ENCODE peak calls at places on chromosomes 16 and 17, in nine cellular contexts. One of them, this sample, is unnamed.

GRCh38 chr16:16996830-16997229 is 473.9 kb downstream of the XYLT1 start:
- DNase-seq in heart right ventricle: no peak
- DNase-seq in GM12865: no peak
- DNase-seq in WTC11: peak
- DNase-seq in choroid plexus epithelial cell: no peak
- DNase-seq in upper lobe of right lung: no peak
- DNase-seq in AG09319: no peak
- DNase-seq in AG10803: no peak
- DNase-seq in bronchial epithelial cell: no peak
- DNase-seq in this sample: no peak

GRCh38 chr16:4535627-4536108 is 2.9 kb downstream of the CDIP1 start:
- DNase-seq in GM12865: peak
- DNase-seq in AG09319: no peak
- DNase-seq in choroid plexus epithelial cell: no peak
- DNase-seq in upper lobe of right lung: peak
- DNase-seq in AG10803: no peak
- DNase-seq in heart right ventricle: no peak
- DNase-seq in WTC11: no peak
- DNase-seq in bronchial epithelial cell: no peak
- DNase-seq in this sample: no peak

GRCh38 chr16:86761117-86761971 is 183.0 kb downstream of the FOXL1 start:
- DNase-seq in bronchial epithelial cell: peak
- DNase-seq in AG10803: peak
- DNase-seq in AG09319: no peak
- DNase-seq in GM12865: peak
- DNase-seq in WTC11: peak
- DNase-seq in choroid plexus epithelial cell: peak
- DNase-seq in heart right ventricle: peak
- DNase-seq in upper lobe of right lung: no peak
- DNase-seq in this sample: peak

GRCh38 chr16:89722392-89723278 is 1.3 kb downstream of the ZNF276 start:
- DNase-seq in upper lobe of right lung: peak
- DNase-seq in AG10803: no peak
- DNase-seq in WTC11: no peak
- DNase-seq in choroid plexus epithelial cell: peak
- DNase-seq in heart right ventricle: peak
- DNase-seq in GM12865: peak
- DNase-seq in bronchial epithelial cell: peak
- DNase-seq in AG09319: no peak
- DNase-seq in this sample: peak

GRCh38 chr17:59277031-59277430 is 54.4 kb upstream of the YPEL2 start:
- DNase-seq in heart right ventricle: no peak
- DNase-seq in WTC11: no peak
- DNase-seq in upper lobe of right lung: no peak
- DNase-seq in choroid plexus epithelial cell: no peak
- DNase-seq in bronchial epithelial cell: no peak
- DNase-seq in AG09319: no peak
- DNase-seq in AG10803: no peak
- DNase-seq in GM12865: peak
- DNase-seq in this sample: peak

GRCh38 chr16:62036101-62036806 is at the start of gene CDH8:
- DNase-seq in heart right ventricle: no peak
- DNase-seq in bronchial epithelial cell: no peak
- DNase-seq in WTC11: peak
- DNase-seq in AG10803: peak
- DNase-seq in GM12865: no peak
- DNase-seq in choroid plexus epithelial cell: no peak
- DNase-seq in upper lobe of right lung: peak
- DNase-seq in AG09319: no peak
- DNase-seq in this sample: no peak

GRCh38 chr16:4110680-4111079 is 5.6 kb downstream of the ADCY9 start:
- DNase-seq in GM12865: no peak
- DNase-seq in upper lobe of right lung: peak
- DNase-seq in AG10803: no peak
- DNase-seq in heart right ventricle: no peak
- DNase-seq in WTC11: no peak
- DNase-seq in choroid plexus epithelial cell: no peak
- DNase-seq in bronchial epithelial cell: no peak
- DNase-seq in AG09319: no peak
- DNase-seq in this sample: no peak

GRCh38 chr17:65536573-65537342 is 24.7 kb downstream of the AXIN2 start:
- DNase-seq in upper lobe of right lung: no peak
- DNase-seq in heart right ventricle: no peak
- DNase-seq in AG10803: peak
- DNase-seq in choroid plexus epithelial cell: no peak
- DNase-seq in AG09319: no peak
- DNase-seq in GM12865: no peak
- DNase-seq in bronchial epithelial cell: no peak
- DNase-seq in WTC11: no peak
- DNase-seq in this sample: no peak

GRCh38 chr16:53541326-53541725 is 38.3 kb upstream of the AKTIP start:
- DNase-seq in WTC11: no peak
- DNase-seq in AG09319: no peak
- DNase-seq in AG10803: peak
- DNase-seq in upper lobe of right lung: no peak
- DNase-seq in choroid plexus epithelial cell: peak
- DNase-seq in bronchial epithelial cell: no peak
- DNase-seq in heart right ventricle: no peak
- DNase-seq in GM12865: no peak
- DNase-seq in this sample: no peak

GRCh38 chr16:53549970-53550406 is 47.0 kb upstream of the AKTIP start:
- DNase-seq in heart right ventricle: peak
- DNase-seq in upper lobe of right lung: no peak
- DNase-seq in AG09319: peak
- DNase-seq in bronchial epithelial cell: peak
- DNase-seq in choroid plexus epithelial cell: peak
- DNase-seq in AG10803: peak
- DNase-seq in WTC11: peak
- DNase-seq in GM12865: peak
- DNase-seq in this sample: peak

GRCh38 chr16:53542283-53542682 is 39.3 kb upstream of the AKTIP start:
- DNase-seq in upper lobe of right lung: no peak
- DNase-seq in AG10803: no peak
- DNase-seq in bronchial epithelial cell: no peak
- DNase-seq in AG09319: no peak
- DNase-seq in GM12865: no peak
- DNase-seq in choroid plexus epithelial cell: no peak
- DNase-seq in heart right ventricle: no peak
- DNase-seq in WTC11: peak
- DNase-seq in this sample: no peak

GRCh38 chr16:53545433-53545832 is 42.4 kb upstream of the AKTIP start:
- DNase-seq in choroid plexus epithelial cell: no peak
- DNase-seq in upper lobe of right lung: no peak
- DNase-seq in bronchial epithelial cell: no peak
- DNase-seq in AG10803: no peak
- DNase-seq in AG09319: no peak
- DNase-seq in heart right ventricle: no peak
- DNase-seq in WTC11: no peak
- DNase-seq in GM12865: no peak
- DNase-seq in this sample: no peak

DNA sequence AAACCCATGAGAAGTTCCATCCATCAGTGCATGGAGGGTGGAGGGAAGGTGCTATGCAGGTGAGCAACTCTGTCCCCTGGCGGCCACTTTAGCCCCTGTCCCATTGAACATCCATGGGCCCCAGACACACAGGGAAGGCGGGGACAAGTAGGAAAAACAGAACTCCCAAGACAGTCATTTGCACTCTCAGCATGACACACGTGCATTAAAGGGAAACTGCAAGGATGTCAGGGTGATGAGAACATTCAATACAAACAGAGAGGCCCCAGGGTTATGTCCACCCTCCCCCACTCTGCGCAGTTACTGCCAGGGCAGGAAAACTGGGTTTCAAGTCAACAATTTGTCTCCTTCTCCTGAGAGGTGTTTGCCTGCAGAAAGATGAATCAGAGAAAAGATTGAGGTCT is 44.0 kb upstream of the AKTIP start:
- DNase-seq in GM12865: peak
- DNase-seq in WTC11: peak
- DNase-seq in AG09319: no peak
- DNase-seq in bronchial epithelial cell: peak
- DNase-seq in AG10803: no peak
- DNase-seq in heart right ventricle: no peak
- DNase-seq in choroid plexus epithelial cell: peak
- DNase-seq in upper lobe of right lung: no peak
- DNase-seq in this sample: no peak
- TF ChIP-seq CTCF in GM12865: peak
- TF ChIP-seq CTCF in WTC11: peak
- TF ChIP-seq CTCF in AG09319: no peak
- TF ChIP-seq CTCF in bronchial epithelial cell: peak
- TF ChIP-seq CTCF in AG10803: no peak
- TF ChIP-seq CTCF in heart right ventricle: no peak
- TF ChIP-seq CTCF in choroid plexus epithelial cell: peak
- TF ChIP-seq CTCF in upper lobe of right lung: peak
- TF ChIP-seq CTCF in this sample: peak

GRCh38 chr16:20349615-20350014 is 2.9 kb downstream of the UMOD start:
- DNase-seq in bronchial epithelial cell: no peak
- DNase-seq in heart right ventricle: no peak
- DNase-seq in choroid plexus epithelial cell: no peak
- DNase-seq in AG10803: no peak
- DNase-seq in AG09319: no peak
- DNase-seq in GM12865: no peak
- DNase-seq in upper lobe of right lung: no peak
- DNase-seq in WTC11: peak
- DNase-seq in this sample: no peak

GRCh38 chr16:20344630-20345029 is 7.9 kb downstream of the UMOD start:
- DNase-seq in heart right ventricle: no peak
- DNase-seq in GM12865: peak
- DNase-seq in upper lobe of right lung: no peak
- DNase-seq in bronchial epithelial cell: no peak
- DNase-seq in AG09319: no peak
- DNase-seq in AG10803: no peak
- DNase-seq in choroid plexus epithelial cell: no peak
- DNase-seq in WTC11: no peak
- DNase-seq in this sample: no peak

GRCh38 chr16:20347666-20348364 is 4.7 kb downstream of the UMOD start:
- DNase-seq in AG10803: no peak
- DNase-seq in choroid plexus epithelial cell: no peak
- DNase-seq in WTC11: no peak
- DNase-seq in AG09319: no peak
- DNase-seq in bronchial epithelial cell: no peak
- DNase-seq in upper lobe of right lung: no peak
- DNase-seq in GM12865: no peak
- DNase-seq in heart right ventricle: no peak
- DNase-seq in this sample: no peak

GRCh38 chr16:20352615-20353014 is at the start of gene UMOD:
- DNase-seq in WTC11: no peak
- DNase-seq in AG09319: no peak
- DNase-seq in upper lobe of right lung: no peak
- DNase-seq in choroid plexus epithelial cell: no peak
- DNase-seq in GM12865: no peak
- DNase-seq in AG10803: no peak
- DNase-seq in bronchial epithelial cell: no peak
- DNase-seq in heart right ventricle: no peak
- DNase-seq in this sample: no peak

GRCh38 chr16:20348365-20349185 is 3.9 kb downstream of the UMOD start:
- DNase-seq in GM12865: no peak
- DNase-seq in WTC11: peak
- DNase-seq in AG10803: no peak
- DNase-seq in heart right ventricle: no peak
- DNase-seq in upper lobe of right lung: no peak
- DNase-seq in AG09319: no peak
- DNase-seq in choroid plexus epithelial cell: no peak
- DNase-seq in bronchial epithelial cell: no peak
- DNase-seq in this sample: no peak
- TF ChIP-seq CTCF in GM12865: no peak
- TF ChIP-seq CTCF in WTC11: peak
- TF ChIP-seq CTCF in AG10803: no peak
- TF ChIP-seq CTCF in heart right ventricle: no peak
- TF ChIP-seq CTCF in upper lobe of right lung: peak
- TF ChIP-seq CTCF in AG09319: no peak
- TF ChIP-seq CTCF in choroid plexus epithelial cell: no peak
- TF ChIP-seq CTCF in bronchial epithelial cell: no peak
- TF ChIP-seq CTCF in this sample: no peak

GRCh38 chr17:31594416-31594815 is 202.9 kb downstream of the RAB11FIP4 start:
- DNase-seq in GM12865: no peak
- DNase-seq in WTC11: no peak
- DNase-seq in heart right ventricle: no peak
- DNase-seq in AG09319: no peak
- DNase-seq in AG10803: no peak
- DNase-seq in bronchial epithelial cell: no peak
- DNase-seq in choroid plexus epithelial cell: no peak
- DNase-seq in upper lobe of right lung: peak
- DNase-seq in this sample: no peak

GRCh38 chr17:31595666-31596381 is 204.3 kb downstream of the RAB11FIP4 start:
- DNase-seq in AG10803: no peak
- DNase-seq in AG09319: no peak
- DNase-seq in GM12865: no peak
- DNase-seq in bronchial epithelial cell: no peak
- DNase-seq in upper lobe of right lung: peak
- DNase-seq in WTC11: no peak
- DNase-seq in heart right ventricle: no peak
- DNase-seq in choroid plexus epithelial cell: no peak
- DNase-seq in this sample: no peak

GRCh38 chr17:31593806-31594205 is 202.3 kb downstream of the RAB11FIP4 start:
- DNase-seq in heart right ventricle: peak
- DNase-seq in bronchial epithelial cell: peak
- DNase-seq in upper lobe of right lung: no peak
- DNase-seq in choroid plexus epithelial cell: no peak
- DNase-seq in AG09319: no peak
- DNase-seq in AG10803: peak
- DNase-seq in WTC11: no peak
- DNase-seq in GM12865: no peak
- DNase-seq in this sample: no peak

GRCh38 chr17:31596382-31597323 is 205.2 kb downstream of the RAB11FIP4 start:
- DNase-seq in bronchial epithelial cell: peak
- DNase-seq in AG10803: peak
- DNase-seq in upper lobe of right lung: peak
- DNase-seq in GM12865: peak
- DNase-seq in choroid plexus epithelial cell: peak
- DNase-seq in heart right ventricle: peak
- DNase-seq in AG09319: peak
- DNase-seq in WTC11: no peak
- DNase-seq in this sample: peak

DNA sequence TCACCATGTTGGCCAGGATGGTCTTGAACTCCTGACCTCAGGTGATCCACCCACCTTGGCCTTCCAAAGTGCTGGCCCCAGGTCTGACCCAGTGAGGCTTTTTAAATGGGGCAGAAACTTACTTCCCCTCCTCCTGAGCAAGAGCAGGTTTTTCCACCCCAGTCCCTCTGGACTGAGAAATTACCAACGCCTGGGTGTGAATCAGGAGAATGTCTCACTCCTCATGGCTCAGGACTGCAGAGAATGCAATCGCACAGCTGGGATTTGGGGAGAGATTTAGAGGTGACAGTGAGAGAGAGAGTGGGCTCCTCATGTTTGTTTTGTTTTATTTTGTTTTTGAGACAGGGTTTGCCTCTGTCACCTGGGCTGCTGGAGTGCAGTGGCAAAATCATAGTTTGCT is 203.6 kb downstream of the RAB11FIP4 start:
- DNase-seq in heart right ventricle: no peak
- DNase-seq in choroid plexus epithelial cell: peak
- DNase-seq in GM12865: no peak
- DNase-seq in AG10803: peak
- DNase-seq in WTC11: no peak
- DNase-seq in upper lobe of right lung: peak
- DNase-seq in bronchial epithelial cell: peak
- DNase-seq in AG09319: no peak
- DNase-seq in this sample: no peak
- TF ChIP-seq CTCF in heart right ventricle: no peak
- TF ChIP-seq CTCF in choroid plexus epithelial cell: no peak
- TF ChIP-seq CTCF in GM12865: no peak
- TF ChIP-seq CTCF in AG10803: no peak
- TF ChIP-seq CTCF in WTC11: no peak
- TF ChIP-seq CTCF in upper lobe of right lung: no peak
- TF ChIP-seq CTCF in bronchial epithelial cell: no peak
- TF ChIP-seq CTCF in AG09319: no peak
- TF ChIP-seq CTCF in this sample: no peak

GRCh38 chr17:73585583-73585982 is 58.7 kb downstream of the SDK2 start:
- DNase-seq in bronchial epithelial cell: no peak
- DNase-seq in AG10803: no peak
- DNase-seq in AG09319: no peak
- DNase-seq in WTC11: peak
- DNase-seq in GM12865: peak
- DNase-seq in upper lobe of right lung: no peak
- DNase-seq in heart right ventricle: no peak
- DNase-seq in choroid plexus epithelial cell: peak
- DNase-seq in this sample: no peak
- TF ChIP-seq CTCF in bronchial epithelial cell: no peak
- TF ChIP-seq CTCF in AG10803: no peak
- TF ChIP-seq CTCF in AG09319: no peak
- TF ChIP-seq CTCF in WTC11: peak
- TF ChIP-seq CTCF in GM12865: peak
- TF ChIP-seq CTCF in upper lobe of right lung: no peak
- TF ChIP-seq CTCF in heart right ventricle: no peak
- TF ChIP-seq CTCF in choroid plexus epithelial cell: peak
- TF ChIP-seq CTCF in this sample: no peak

This sample was measured in GM20000.